ENCODE peak calls at places on chromosomes 3 and 15, in nine cellular contexts. One of them, this sample, is unnamed.

GRCh38 chr15:57957113-57957512 is 108.4 kb downstream of the ALDH1A2 start:
- DNase-seq in transverse colon: no peak
- DNase-seq in heart right ventricle: no peak
- DNase-seq in MM.1S: peak; percentile 41
- DNase-seq in aorta: no peak
- DNase-seq in SK-N-SH: no peak
- DNase-seq in CD8-positive, alpha-beta T cell: no peak
- DNase-seq in neural progenitor cell: no peak
- DNase-seq in suprapubic skin: no peak
- DNase-seq in this sample: no peak

GRCh38 chr3:106435899-106436453 is 567.2 kb upstream of the CBLB start:
- DNase-seq in aorta: no peak
- DNase-seq in transverse colon: no peak
- DNase-seq in heart right ventricle: no peak
- DNase-seq in neural progenitor cell: no peak
- DNase-seq in SK-N-SH: no peak
- DNase-seq in MM.1S: no peak
- DNase-seq in suprapubic skin: no peak
- DNase-seq in CD8-positive, alpha-beta T cell: no peak
- DNase-seq in this sample: no peak

GRCh38 chr15:75346796-75347221 is at the start of gene NEIL1:
- DNase-seq in neural progenitor cell: peak; percentile 18
- DNase-seq in aorta: no peak
- DNase-seq in CD8-positive, alpha-beta T cell: no peak
- DNase-seq in transverse colon: peak; percentile 64
- DNase-seq in heart right ventricle: no peak
- DNase-seq in MM.1S: peak; percentile 39
- DNase-seq in suprapubic skin: no peak
- DNase-seq in SK-N-SH: no peak
- DNase-seq in this sample: no peak

GRCh38 chr3:156554842-156555687 is at the start of gene SSR3:
- DNase-seq in MM.1S: peak; percentile 100
- DNase-seq in CD8-positive, alpha-beta T cell: peak; percentile 98
- DNase-seq in SK-N-SH: peak; percentile 92
- DNase-seq in neural progenitor cell: peak; percentile 99
- DNase-seq in suprapubic skin: peak; percentile 100
- DNase-seq in transverse colon: peak; percentile 99
- DNase-seq in heart right ventricle: peak; percentile 99
- DNase-seq in aorta: peak; percentile 100
- DNase-seq in this sample: peak; percentile 99

GRCh38 chr3:143600762-143601161 is 247.5 kb downstream of the SLC9A9 start:
- DNase-seq in neural progenitor cell: no peak
- DNase-seq in CD8-positive, alpha-beta T cell: no peak
- DNase-seq in transverse colon: no peak
- DNase-seq in aorta: no peak
- DNase-seq in heart right ventricle: no peak
- DNase-seq in MM.1S: no peak
- DNase-seq in SK-N-SH: no peak
- DNase-seq in suprapubic skin: no peak
- DNase-seq in this sample: no peak

GRCh38 chr3:125032100-125032643 is 23.6 kb downstream of the HEG1 start:
- DNase-seq in neural progenitor cell: no peak
- DNase-seq in suprapubic skin: no peak
- DNase-seq in MM.1S: no peak
- DNase-seq in SK-N-SH: no peak
- DNase-seq in aorta: no peak
- DNase-seq in heart right ventricle: peak; percentile 18
- DNase-seq in transverse colon: no peak
- DNase-seq in CD8-positive, alpha-beta T cell: no peak
- DNase-seq in this sample: no peak

GRCh38 chr3:151293127-151293526 is 14.8 kb upstream of the P2RY14 start:
- DNase-seq in suprapubic skin: no peak
- DNase-seq in heart right ventricle: no peak
- DNase-seq in neural progenitor cell: no peak
- DNase-seq in transverse colon: no peak
- DNase-seq in CD8-positive, alpha-beta T cell: no peak
- DNase-seq in aorta: no peak
- DNase-seq in SK-N-SH: no peak
- DNase-seq in MM.1S: no peak
- DNase-seq in this sample: no peak

GRCh38 chr3:71309342-71309741 is 274.2 kb downstream of the FOXP1 start:
- DNase-seq in CD8-positive, alpha-beta T cell: no peak
- DNase-seq in SK-N-SH: no peak
- DNase-seq in heart right ventricle: no peak
- DNase-seq in neural progenitor cell: no peak
- DNase-seq in transverse colon: no peak
- DNase-seq in aorta: no peak
- DNase-seq in MM.1S: no peak
- DNase-seq in suprapubic skin: no peak
- DNase-seq in this sample: no peak

GRCh38 chr3:146589899-146590508 is 15.1 kb downstream of the PLSCR5 start:
- DNase-seq in heart right ventricle: no peak
- DNase-seq in suprapubic skin: no peak
- DNase-seq in transverse colon: peak; percentile 12
- DNase-seq in SK-N-SH: peak; percentile 12
- DNase-seq in aorta: no peak
- DNase-seq in CD8-positive, alpha-beta T cell: no peak
- DNase-seq in MM.1S: peak; percentile 53
- DNase-seq in neural progenitor cell: peak; percentile 42
- DNase-seq in this sample: peak; percentile 68

GRCh38 chr3:81580399-81580798 is 181.0 kb downstream of the GBE1 start:
- DNase-seq in aorta: no peak
- DNase-seq in neural progenitor cell: peak; percentile 66
- DNase-seq in CD8-positive, alpha-beta T cell: no peak
- DNase-seq in transverse colon: no peak
- DNase-seq in suprapubic skin: no peak
- DNase-seq in MM.1S: no peak
- DNase-seq in SK-N-SH: no peak
- DNase-seq in heart right ventricle: no peak
- DNase-seq in this sample: no peak

GRCh38 chr3:136728918-136729317 is 23.3 kb downstream of the STAG1 start:
- DNase-seq in SK-N-SH: no peak
- DNase-seq in MM.1S: no peak
- DNase-seq in aorta: no peak
- DNase-seq in suprapubic skin: no peak
- DNase-seq in heart right ventricle: no peak
- DNase-seq in CD8-positive, alpha-beta T cell: no peak
- DNase-seq in transverse colon: no peak
- DNase-seq in neural progenitor cell: peak; percentile 41
- DNase-seq in this sample: peak; percentile 76

GRCh38 chr3:45123841-45124269 is 22.3 kb downstream of the CDCP1 start:
- DNase-seq in CD8-positive, alpha-beta T cell: no peak
- DNase-seq in transverse colon: no peak
- DNase-seq in SK-N-SH: no peak
- DNase-seq in aorta: peak; percentile 51
- DNase-seq in MM.1S: no peak
- DNase-seq in neural progenitor cell: peak; percentile 29
- DNase-seq in suprapubic skin: no peak
- DNase-seq in heart right ventricle: no peak
- DNase-seq in this sample: peak; percentile 47

GRCh38 chr3:129068291-129068886 is 7.8 kb downstream of the GP9 start:
- DNase-seq in heart right ventricle: no peak
- DNase-seq in MM.1S: peak; percentile 20
- DNase-seq in CD8-positive, alpha-beta T cell: no peak
- DNase-seq in SK-N-SH: no peak
- DNase-seq in transverse colon: no peak
- DNase-seq in aorta: peak; percentile 55
- DNase-seq in suprapubic skin: no peak
- DNase-seq in neural progenitor cell: no peak
- DNase-seq in this sample: no peak

GRCh38 chr3:127477396-127477795 is 113.1 kb downstream of the TPRA1 start:
- DNase-seq in heart right ventricle: no peak
- DNase-seq in transverse colon: no peak
- DNase-seq in CD8-positive, alpha-beta T cell: no peak
- DNase-seq in aorta: no peak
- DNase-seq in suprapubic skin: no peak
- DNase-seq in neural progenitor cell: no peak
- DNase-seq in SK-N-SH: no peak
- DNase-seq in MM.1S: no peak
- DNase-seq in this sample: no peak

GRCh38 chr15:38895326-38896282 is 331.0 kb upstream of the RASGRP1 start:
- DNase-seq in aorta: no peak
- DNase-seq in CD8-positive, alpha-beta T cell: no peak
- DNase-seq in SK-N-SH: no peak
- DNase-seq in neural progenitor cell: no peak
- DNase-seq in transverse colon: no peak
- DNase-seq in suprapubic skin: no peak
- DNase-seq in MM.1S: no peak
- DNase-seq in heart right ventricle: no peak
- DNase-seq in this sample: peak; percentile 80

DNA sequence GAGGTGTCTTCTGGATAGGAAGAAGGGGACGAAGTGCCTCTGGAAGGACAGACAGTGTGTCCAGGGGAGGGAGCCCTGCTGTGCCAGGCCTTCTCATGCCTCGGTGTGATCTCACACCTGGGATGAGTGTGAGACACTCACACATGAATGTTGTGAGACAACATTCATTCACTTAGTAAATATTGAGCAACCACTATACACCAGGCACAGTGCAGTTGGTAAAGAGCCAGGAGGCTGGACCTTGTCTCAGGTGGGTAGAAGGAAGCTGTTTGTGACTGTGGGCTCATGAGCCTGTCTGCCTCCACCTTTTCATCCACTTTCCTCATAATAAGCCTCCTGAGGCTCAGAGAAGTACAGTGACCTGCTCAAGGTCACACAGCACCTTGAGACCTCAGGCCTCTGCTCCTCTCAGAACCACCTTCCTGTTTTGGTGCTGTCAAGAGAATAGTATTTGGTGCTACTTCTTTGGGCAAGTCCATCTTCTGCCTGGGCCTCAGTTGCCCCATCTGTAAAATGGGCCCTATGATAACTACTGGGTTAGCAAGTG is 20.9 kb downstream of the SLC6A6 start:
- DNase-seq in suprapubic skin: no peak
- DNase-seq in heart right ventricle: no peak
- DNase-seq in SK-N-SH: no peak
- DNase-seq in CD8-positive, alpha-beta T cell: no peak
- DNase-seq in MM.1S: no peak
- DNase-seq in neural progenitor cell: no peak
- DNase-seq in aorta: no peak
- DNase-seq in transverse colon: peak; percentile 58
- DNase-seq in this sample: no peak
- H3K4me1 ChIP-seq in suprapubic skin: peaks cover 20% of the 10 kb centered on the region
- H3K4me1 ChIP-seq in heart right ventricle: peaks cover 11% of the 10 kb centered on the region
- H3K4me1 ChIP-seq in SK-N-SH: peaks cover 20% of the 10 kb centered on the region
- H3K4me1 ChIP-seq in CD8-positive, alpha-beta T cell: peaks cover 57% of the 10 kb centered on the region
- H3K4me1 ChIP-seq in MM.1S: peaks cover 4% of the 10 kb centered on the region
- H3K4me1 ChIP-seq in neural progenitor cell: peaks cover 3% of the 10 kb centered on the region
- H3K4me1 ChIP-seq in aorta: no peaks in the 10 kb centered on the region
- H3K4me1 ChIP-seq in transverse colon: peaks cover 46% of the 10 kb centered on the region
- H3K4me1 ChIP-seq in this sample: no peaks in the 10 kb centered on the region

DNA sequence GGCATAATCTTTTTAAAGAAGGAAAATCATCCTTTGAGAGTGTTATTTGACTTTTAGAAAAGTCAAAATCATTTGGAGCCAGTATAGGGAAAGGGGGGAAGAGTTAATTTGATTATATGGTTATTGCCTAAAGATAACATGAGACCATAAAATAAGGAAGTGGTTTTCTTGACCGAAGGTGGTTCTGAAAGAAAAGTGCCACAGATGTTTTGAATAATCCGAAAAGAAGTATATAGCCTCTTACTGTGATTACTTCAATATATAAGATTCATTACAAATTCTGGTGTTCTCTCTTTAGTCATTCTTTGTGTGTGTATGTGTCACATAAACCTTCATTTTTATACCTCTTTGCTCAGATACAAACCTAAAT is 1.1 kb downstream of the DNAJB11 start:
- DNase-seq in heart right ventricle: no peak
- DNase-seq in aorta: no peak
- DNase-seq in suprapubic skin: no peak
- DNase-seq in MM.1S: no peak
- DNase-seq in neural progenitor cell: no peak
- DNase-seq in transverse colon: no peak
- DNase-seq in SK-N-SH: no peak
- DNase-seq in CD8-positive, alpha-beta T cell: no peak
- DNase-seq in this sample: no peak
- H3K27ac ChIP-seq in heart right ventricle: no peak overlapping the region
- H3K27ac ChIP-seq in aorta: no peak overlapping the region
- H3K27ac ChIP-seq in suprapubic skin: no peak overlapping the region
- H3K27ac ChIP-seq in MM.1S: no peak overlapping the region
- H3K27ac ChIP-seq in neural progenitor cell: no peak overlapping the region
- H3K27ac ChIP-seq in transverse colon: peak overlapping the region; percentile 96
- H3K27ac ChIP-seq in SK-N-SH: no peak overlapping the region
- H3K27ac ChIP-seq in CD8-positive, alpha-beta T cell: no peak overlapping the region
- H3K27ac ChIP-seq in this sample: no peak overlapping the region

GRCh38 chr3:112358311-112358780 is 25.4 kb downstream of the CD200 start:
- DNase-seq in heart right ventricle: no peak
- DNase-seq in SK-N-SH: no peak
- DNase-seq in CD8-positive, alpha-beta T cell: no peak
- DNase-seq in MM.1S: no peak
- DNase-seq in transverse colon: no peak
- DNase-seq in aorta: no peak
- DNase-seq in neural progenitor cell: no peak
- DNase-seq in suprapubic skin: no peak
- DNase-seq in this sample: no peak
- H3K4me3 ChIP-seq in heart right ventricle: peak overlapping the region; percentile 33
- H3K4me3 ChIP-seq in SK-N-SH: no peak overlapping the region
- H3K4me3 ChIP-seq in CD8-positive, alpha-beta T cell: no peak overlapping the region
- H3K4me3 ChIP-seq in MM.1S: no peak overlapping the region
- H3K4me3 ChIP-seq in transverse colon: no peak overlapping the region
- H3K4me3 ChIP-seq in aorta: no peak overlapping the region
- H3K4me3 ChIP-seq in neural progenitor cell: no peak overlapping the region
- H3K4me3 ChIP-seq in suprapubic skin: no peak overlapping the region
- H3K4me3 ChIP-seq in this sample: no peak overlapping the region

GRCh38 chr15:93231994-93232393 is 143.0 kb upstream of the RGMA start:
- DNase-seq in CD8-positive, alpha-beta T cell: no peak
- DNase-seq in MM.1S: no peak
- DNase-seq in suprapubic skin: no peak
- DNase-seq in neural progenitor cell: no peak
- DNase-seq in heart right ventricle: no peak
- DNase-seq in SK-N-SH: no peak
- DNase-seq in aorta: no peak
- DNase-seq in transverse colon: no peak
- DNase-seq in this sample: no peak
- H3K4me1 ChIP-seq in CD8-positive, alpha-beta T cell: no peaks in the 10 kb centered on the region
- H3K4me1 ChIP-seq in MM.1S: no peaks in the 10 kb centered on the region
- H3K4me1 ChIP-seq in suprapubic skin: no peaks in the 10 kb centered on the region
- H3K4me1 ChIP-seq in neural progenitor cell: peaks cover 32% of the 10 kb centered on the region
- H3K4me1 ChIP-seq in heart right ventricle: no peaks in the 10 kb centered on the region
- H3K4me1 ChIP-seq in SK-N-SH: no peaks in the 10 kb centered on the region
- H3K4me1 ChIP-seq in aorta: no peaks in the 10 kb centered on the region
- H3K4me1 ChIP-seq in transverse colon: no peaks in the 10 kb centered on the region
- H3K4me1 ChIP-seq in this sample: no peaks in the 10 kb centered on the region

GRCh38 chr3:72334681-72335457 is 513.4 kb downstream of the SHQ1 start:
- DNase-seq in suprapubic skin: peak; percentile 48
- DNase-seq in heart right ventricle: no peak
- DNase-seq in aorta: no peak
- DNase-seq in transverse colon: no peak
- DNase-seq in neural progenitor cell: peak; percentile 68
- DNase-seq in MM.1S: no peak
- DNase-seq in CD8-positive, alpha-beta T cell: no peak
- DNase-seq in SK-N-SH: peak; percentile 55
- DNase-seq in this sample: no peak
- H3K27ac ChIP-seq in suprapubic skin: no peak overlapping the region
- H3K27ac ChIP-seq in heart right ventricle: no peak overlapping the region
- H3K27ac ChIP-seq in aorta: no peak overlapping the region
- H3K27ac ChIP-seq in transverse colon: no peak overlapping the region
- H3K27ac ChIP-seq in neural progenitor cell: no peak overlapping the region
- H3K27ac ChIP-seq in MM.1S: no peak overlapping the region
- H3K27ac ChIP-seq in CD8-positive, alpha-beta T cell: no peak overlapping the region
- H3K27ac ChIP-seq in SK-N-SH: no peak overlapping the region
- H3K27ac ChIP-seq in this sample: no peak overlapping the region

This sample was measured in cardiac muscle cell.